ENCODE peak calls at places on chromosomes 5 and 9, in eight cellular contexts. E is G401; F is activated T-helper 1 cell treated with anti-CD3 and anti-CD28 coated beads, Interleukin-2, amount 50 U/mL, for 16 hours; H is RKO; S is mammary epithelial cell; X is astrocyte of the cerebellum; I is Right ventricle myocardium inferior; Q is stimulated activated CD8-positive, alpha-beta memory T cell treated with anti-CD3 and anti-CD28 coated beads, Interleukin-4, amount 100 ng/mL, for 24 hours. N is an unnamed sample.

GRCh38 chr9:19946446-19947109 is 157.7 kb upstream of the SLC24A2 start:
- DNase-seq in H (peak), Q (no peak), X (no peak), S (peak), F (no peak), I (no peak), E (peak), N (no peak)

GRCh38 chr5:149044453-149045117 is 18.3 kb downstream of the SH3TC2 start:
- DNase-seq in X (no peak), S (no peak), Q (no peak), I (no peak), E (no peak), H (peak), F (no peak), N (no peak)

GRCh38 chr5:8057764-8058163 is 188.8 kb downstream of the MTRR start:
- DNase-seq in X (peak), H (peak), F (no peak), I (no peak), E (no peak), Q (no peak), S (no peak), N (no peak)

GRCh38 chr5:68087866-68088265 is 127.7 kb upstream of the PIK3R1 start:
- DNase-seq in X (peak), F (no peak), H (no peak), I (no peak), S (no peak), Q (no peak), E (no peak), N (no peak)

GRCh38 chr5:72210913-72211670 is 103.8 kb downstream of the MAP1B start:
- DNase-seq in I (no peak), X (peak), H (peak), S (peak), Q (no peak), E (peak), F (no peak), N (no peak)

GRCh38 chr9:74803366-74804017 is 84.2 kb downstream of the TRPM6 start:
- DNase-seq in E (no peak), Q (no peak), X (no peak), H (no peak), I (no peak), S (peak), F (no peak), N (no peak)

GRCh38 chr5:131671994-131672655 is 37.1 kb upstream of the RAPGEF6 start:
- DNase-seq in F (no peak), Q (no peak), H (no peak), S (no peak), I (no peak), E (peak), X (peak), N (no peak)

GRCh38 chr9:36946653-36947052 is 87.4 kb downstream of the PAX5 start:
- DNase-seq in S (peak), X (peak), H (no peak), E (no peak), Q (no peak), I (no peak), F (no peak), N (no peak)

GRCh38 chr5:159887050-159887449 is 29.2 kb upstream of the ADRA1B start:
- DNase-seq in S (no peak), I (no peak), X (peak), F (no peak), E (no peak), H (no peak), Q (no peak), N (no peak)

GRCh38 chr9:77832647-77833046 is 184.5 kb upstream of the GNA14 start:
- DNase-seq in X (no peak), I (no peak), Q (no peak), S (no peak), F (no peak), E (no peak), H (no peak), N (no peak)

GRCh38 chr5:89253931-89254330 is 370.9 kb upstream of the MEF2C start:
- DNase-seq in X (no peak), F (no peak), Q (no peak), S (no peak), I (no peak), H (no peak), E (no peak), N (no peak)

N was measured in activated gamma-delta T cell.